ENCODE peak calls at places on chromosomes 11 and 22, in four cellular contexts. B is astrocyte of the spinal cord, H is NCI-H146, R is T-cell. Z is an unnamed sample.

GRCh38 chr11:130163346-130164220 is 4.0 kb downstream of the ST14 start:
- DNase-seq in H (no peak), B (no peak), R (no peak), Z (no peak)

GRCh38 chr11:127895776-127896175 is 691.6 kb downstream of the ETS1 start:
- DNase-seq in H (no peak), B (no peak), R (no peak), Z (no peak)

GRCh38 chr22:29041408-29041807 is 20.2 kb downstream of the C22orf31 start:
- DNase-seq in B (peak), R (no peak), H (no peak), Z (peak)

GRCh38 chr22:45429921-45430775 is 16.7 kb downstream of the RIBC2 start:
- DNase-seq in R (no peak), B (no peak), H (no peak), Z (no peak)

GRCh38 chr11:3959015-3959917 is 103.8 kb downstream of the STIM1 start:
- DNase-seq in R (no peak), H (no peak), B (peak), Z (peak)

GRCh38 chr22:22770280-22770871 is 117.2 kb upstream of the IGLL5 start:
- DNase-seq in H (peak), R (no peak), B (peak), Z (peak)

GRCh38 chr11:121095561-121095960 is 5.5 kb upstream of the TECTA start:
- DNase-seq in B (no peak), R (no peak), H (no peak), Z (no peak)

GRCh38 chr22:27386186-27386585 is 415.4 kb downstream of the MN1 start:
- DNase-seq in R (no peak), B (no peak), H (peak), Z (no peak)

GRCh38 chr22:42273855-42274451 is 3.5 kb upstream of the TCF20 start:
- DNase-seq in B (no peak), R (no peak), H (peak), Z (no peak)

GRCh38 chr11:110759972-110760381 is 47.7 kb upstream of the ARHGAP20 start:
- DNase-seq in R (no peak), H (no peak), B (peak), Z (peak)

GRCh38 chr22:46612904-46613605 is 7.1 kb upstream of the GRAMD4 start:
- DNase-seq in R (no peak), B (no peak), H (no peak), Z (no peak)

Z was measured in HFFc6.